ENCODE peak calls at places on chromosomes 16 and 17, in six cellular contexts. One of them, this sample, is unnamed.

GRCh38 chr17:64683791-64684190 is 21.7 kb upstream of the SMURF2 start:
- DNase-seq in T-helper 17 cell: no peak
- DNase-seq in GOT3: no peak
- DNase-seq in Peyer's patch: no peak
- DNase-seq in activated T-cell treated with anti-CD3 and anti-CD28 coated beads for 1 hour: no peak
- DNase-seq in stimulated activated CD8-positive, alpha-beta memory T cell treated with anti-CD3 and anti-CD28 coated beads, Interleukin-4, amount 100 ng/mL, for 48 hours: no peak
- DNase-seq in this sample: no peak

GRCh38 chr17:63458478-63458877 is 12.4 kb upstream of the CYB561 start:
- DNase-seq in Peyer's patch: no peak
- DNase-seq in T-helper 17 cell: no peak
- DNase-seq in activated T-cell treated with anti-CD3 and anti-CD28 coated beads for 1 hour: no peak
- DNase-seq in stimulated activated CD8-positive, alpha-beta memory T cell treated with anti-CD3 and anti-CD28 coated beads, Interleukin-4, amount 100 ng/mL, for 48 hours: no peak
- DNase-seq in GOT3: no peak
- DNase-seq in this sample: no peak

GRCh38 chr16:57540387-57540786 is 2.1 kb upstream of the ADGRG5 start:
- DNase-seq in Peyer's patch: no peak
- DNase-seq in activated T-cell treated with anti-CD3 and anti-CD28 coated beads for 1 hour: no peak
- DNase-seq in GOT3: no peak
- DNase-seq in T-helper 17 cell: no peak
- DNase-seq in stimulated activated CD8-positive, alpha-beta memory T cell treated with anti-CD3 and anti-CD28 coated beads, Interleukin-4, amount 100 ng/mL, for 48 hours: peak; percentile 20
- DNase-seq in this sample: peak; percentile 55

GRCh38 chr17:57875109-57876022 is 25.5 kb upstream of the MRPS23 start:
- DNase-seq in GOT3: peak; percentile 76
- DNase-seq in T-helper 17 cell: no peak
- DNase-seq in activated T-cell treated with anti-CD3 and anti-CD28 coated beads for 1 hour: no peak
- DNase-seq in stimulated activated CD8-positive, alpha-beta memory T cell treated with anti-CD3 and anti-CD28 coated beads, Interleukin-4, amount 100 ng/mL, for 48 hours: no peak
- DNase-seq in Peyer's patch: peak; percentile 59
- DNase-seq in this sample: no peak

GRCh38 chr17:19270347-19270950 is 33.3 kb downstream of the EPN2 start:
- DNase-seq in Peyer's patch: no peak
- DNase-seq in activated T-cell treated with anti-CD3 and anti-CD28 coated beads for 1 hour: no peak
- DNase-seq in T-helper 17 cell: no peak
- DNase-seq in stimulated activated CD8-positive, alpha-beta memory T cell treated with anti-CD3 and anti-CD28 coated beads, Interleukin-4, amount 100 ng/mL, for 48 hours: no peak
- DNase-seq in GOT3: no peak
- DNase-seq in this sample: no peak

GRCh38 chr17:27946521-27946920 is 53.4 kb upstream of the LYRM9 start:
- DNase-seq in activated T-cell treated with anti-CD3 and anti-CD28 coated beads for 1 hour: no peak
- DNase-seq in T-helper 17 cell: no peak
- DNase-seq in stimulated activated CD8-positive, alpha-beta memory T cell treated with anti-CD3 and anti-CD28 coated beads, Interleukin-4, amount 100 ng/mL, for 48 hours: no peak
- DNase-seq in GOT3: no peak
- DNase-seq in Peyer's patch: no peak
- DNase-seq in this sample: no peak

GRCh38 chr17:79108870-79109269 is 34.2 kb downstream of the ENGASE start:
- DNase-seq in T-helper 17 cell: no peak
- DNase-seq in Peyer's patch: no peak
- DNase-seq in GOT3: no peak
- DNase-seq in stimulated activated CD8-positive, alpha-beta memory T cell treated with anti-CD3 and anti-CD28 coated beads, Interleukin-4, amount 100 ng/mL, for 48 hours: no peak
- DNase-seq in activated T-cell treated with anti-CD3 and anti-CD28 coated beads for 1 hour: no peak
- DNase-seq in this sample: no peak

GRCh38 chr17:2094891-2095535 is 40.1 kb downstream of the HIC1 start:
- DNase-seq in T-helper 17 cell: no peak
- DNase-seq in activated T-cell treated with anti-CD3 and anti-CD28 coated beads for 1 hour: no peak
- DNase-seq in Peyer's patch: peak; percentile 68
- DNase-seq in stimulated activated CD8-positive, alpha-beta memory T cell treated with anti-CD3 and anti-CD28 coated beads, Interleukin-4, amount 100 ng/mL, for 48 hours: no peak
- DNase-seq in GOT3: no peak
- DNase-seq in this sample: no peak

GRCh38 chr17:40540448-40540847 is 24.8 kb downstream of the CCR7 start:
- DNase-seq in activated T-cell treated with anti-CD3 and anti-CD28 coated beads for 1 hour: no peak
- DNase-seq in stimulated activated CD8-positive, alpha-beta memory T cell treated with anti-CD3 and anti-CD28 coated beads, Interleukin-4, amount 100 ng/mL, for 48 hours: peak; percentile 85
- DNase-seq in T-helper 17 cell: no peak
- DNase-seq in Peyer's patch: no peak
- DNase-seq in GOT3: no peak
- DNase-seq in this sample: peak; percentile 82

GRCh38 chr16:69798466-69798865 is 36.3 kb downstream of the WWP2 start:
- DNase-seq in stimulated activated CD8-positive, alpha-beta memory T cell treated with anti-CD3 and anti-CD28 coated beads, Interleukin-4, amount 100 ng/mL, for 48 hours: no peak
- DNase-seq in activated T-cell treated with anti-CD3 and anti-CD28 coated beads for 1 hour: no peak
- DNase-seq in T-helper 17 cell: no peak
- DNase-seq in GOT3: no peak
- DNase-seq in Peyer's patch: no peak
- DNase-seq in this sample: no peak

GRCh38 chr16:1422076-1422475 is 1.5 kb upstream of the UQCC4 start:
- DNase-seq in T-helper 17 cell: no peak
- DNase-seq in stimulated activated CD8-positive, alpha-beta memory T cell treated with anti-CD3 and anti-CD28 coated beads, Interleukin-4, amount 100 ng/mL, for 48 hours: no peak
- DNase-seq in Peyer's patch: no peak
- DNase-seq in activated T-cell treated with anti-CD3 and anti-CD28 coated beads for 1 hour: no peak
- DNase-seq in GOT3: no peak
- DNase-seq in this sample: no peak

GRCh38 chr17:42055003-42055402 is 4.6 kb upstream of the C17orf113 start:
- DNase-seq in stimulated activated CD8-positive, alpha-beta memory T cell treated with anti-CD3 and anti-CD28 coated beads, Interleukin-4, amount 100 ng/mL, for 48 hours: no peak
- DNase-seq in T-helper 17 cell: no peak
- DNase-seq in activated T-cell treated with anti-CD3 and anti-CD28 coated beads for 1 hour: no peak
- DNase-seq in GOT3: no peak
- DNase-seq in Peyer's patch: no peak
- DNase-seq in this sample: no peak

GRCh38 chr17:78401246-78401645 is 22.8 kb downstream of the PGS1 start:
- DNase-seq in Peyer's patch: no peak
- DNase-seq in activated T-cell treated with anti-CD3 and anti-CD28 coated beads for 1 hour: no peak
- DNase-seq in GOT3: no peak
- DNase-seq in T-helper 17 cell: no peak
- DNase-seq in stimulated activated CD8-positive, alpha-beta memory T cell treated with anti-CD3 and anti-CD28 coated beads, Interleukin-4, amount 100 ng/mL, for 48 hours: no peak
- DNase-seq in this sample: no peak

GRCh38 chr16:27475561-27475960 is 73.6 kb downstream of the IL21R start:
- DNase-seq in GOT3: no peak
- DNase-seq in Peyer's patch: no peak
- DNase-seq in stimulated activated CD8-positive, alpha-beta memory T cell treated with anti-CD3 and anti-CD28 coated beads, Interleukin-4, amount 100 ng/mL, for 48 hours: no peak
- DNase-seq in activated T-cell treated with anti-CD3 and anti-CD28 coated beads for 1 hour: no peak
- DNase-seq in T-helper 17 cell: no peak
- DNase-seq in this sample: no peak